ENCODE peak calls at places on chromosomes 13 and 19, in six cellular contexts. S is NT2/D1, O is transverse colon, R is gastrocnemius medialis, F is GM23248, Z is heart right ventricle. V is an unnamed sample. For H3K4me1 and H3K9me3, the result is how much of the 10 kb centered on the place peaks cover.

GRCh38 chr13:26992951-26993490 is 178.6 kb downstream of the USP12 start:
- DNase-seq in S (no peak), O (no peak), R (no peak), F (no peak), Z (no peak), V (no peak)

GRCh38 chr19:5048727-5049553 is 80.0 kb downstream of the KDM4B start:
- DNase-seq in S (no peak), O (peak), R (no peak), F (peak), Z (no peak), V (no peak)

GRCh38 chr19:42074513-42075363 is 1.2 kb upstream of the ZNF574 start:
- DNase-seq in S (no peak), O (peak), R (no peak), F (peak), Z (no peak), V (no peak)

GRCh38 chr13:21800847-21801616 is 130.2 kb downstream of the FGF9 start:
- DNase-seq in S (no peak), O (no peak), R (no peak), F (peak), Z (no peak), V (no peak)

GRCh38 chr13:51475727-51476521 is 23.1 kb upstream of the INTS6 start:
- DNase-seq in S (no peak), O (no peak), R (no peak), F (peak), Z (no peak), V (no peak)

GRCh38 chr19:50702870-50703829 is 16.5 kb downstream of the SHANK1 start:
- DNase-seq in S (no peak), O (no peak), R (no peak), F (peak), Z (no peak), V (no peak)

GRCh38 chr13:66266348-66266747 is 963.8 kb downstream of the PCDH9 start:
- DNase-seq in S (no peak), O (no peak), R (no peak), F (no peak), Z (no peak), V (no peak)

GRCh38 chr19:49361438-49362047 is 673 bp downstream of the TEAD2 start:
- DNase-seq in S (no peak), O (peak), R (peak), F (peak), Z (peak), V (peak)

GRCh38 chr13:28889317-28889716 is 69.2 kb downstream of the MTUS2 start:
- DNase-seq in S (no peak), O (no peak), R (no peak), F (no peak), Z (no peak), V (no peak)

GRCh38 chr13:110506859-110507566 is 54.5 kb downstream of the RAB20 start:
- DNase-seq in S (no peak), O (peak), R (no peak), F (no peak), Z (peak), V (peak)

GRCh38 chr19:1250374-1251232 is 2.2 kb downstream of the MIDN start:
- DNase-seq in S (peak), O (peak), R (no peak), F (peak), Z (no peak), V (peak)

DNA sequence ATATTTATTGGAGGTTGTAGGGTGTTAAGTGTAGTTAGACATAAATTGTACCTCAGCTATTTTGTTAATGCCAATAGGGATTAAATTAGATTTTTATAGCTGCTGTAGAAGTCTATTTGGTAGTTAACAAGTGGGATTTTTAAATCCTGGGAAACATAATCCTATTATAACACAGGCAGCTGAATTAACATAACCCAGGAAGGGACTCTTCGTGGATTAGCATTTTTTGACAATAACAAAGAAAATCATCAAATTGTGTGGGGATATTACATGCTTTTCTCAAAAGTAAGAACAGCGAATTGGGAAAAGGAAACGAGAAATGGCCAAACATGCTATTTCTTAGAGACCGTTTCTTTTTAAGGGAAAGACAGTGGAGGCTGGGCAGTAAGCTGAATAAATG is 172.8 kb downstream of the ZIC5 start:
- DNase-seq in S (no peak), O (no peak), R (no peak), F (no peak), Z (no peak), V (no peak)
- H3K4me3 ChIP-seq in S (no peak), O (no peak), R (no peak), F (no peak), Z (no peak), V (no peak)

GRCh38 chr19:18488403-18488723 is 33.5 kb downstream of the ELL start:
- DNase-seq in S (no peak), O (no peak), R (no peak), F (peak), Z (no peak), V (no peak)

GRCh38 chr19:18488838-18489626 is 32.8 kb downstream of the ELL start:
- DNase-seq in S (no peak), O (peak), R (no peak), F (no peak), Z (peak), V (no peak)

GRCh38 chr19:18491995-18492953 is 29.6 kb downstream of the ELL start:
- DNase-seq in S (no peak), O (no peak), R (no peak), F (no peak), Z (peak), V (no peak)

GRCh38 chr19:18489627-18490184 is 32.2 kb downstream of the ELL start:
- DNase-seq in S (no peak), O (no peak), R (no peak), F (no peak), Z (no peak), V (no peak)

GRCh38 chr19:18490719-18491118 is 31.2 kb downstream of the ELL start:
- DNase-seq in S (no peak), O (no peak), R (no peak), F (no peak), Z (no peak), V (no peak)
- H3K4me1 ChIP-seq in S (under half), O (under half), R (half or more), F (under half), Z (half or more), V (under half)

DNA sequence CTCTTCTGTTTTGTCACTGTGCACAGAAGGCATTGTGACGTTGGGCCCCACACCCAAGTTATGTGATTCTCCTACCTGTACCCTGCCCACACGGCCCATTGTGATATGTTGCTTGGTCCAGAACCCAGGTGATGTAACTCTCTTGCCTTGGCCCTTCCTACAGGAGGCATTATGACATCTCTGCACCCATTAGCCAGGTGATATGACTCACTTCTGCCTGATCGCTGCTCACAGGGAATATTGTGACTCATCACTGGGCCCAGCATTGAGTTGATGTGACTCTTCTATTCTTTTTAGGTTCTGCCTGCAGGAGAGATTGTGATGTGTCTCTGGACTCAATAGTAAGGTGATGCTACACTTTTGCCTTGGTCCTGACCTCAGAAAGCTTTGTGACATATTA is 65.4 kb upstream of the ZNF91 start:
- DNase-seq in S (no peak), O (no peak), R (no peak), F (no peak), Z (no peak), V (no peak)
- H3K9me3 ChIP-seq in S (under half), O (under half), R (under half), F (under half), Z (under half), V (under half)

GRCh38 chr13:78657699-78658629 is 991 bp downstream of the OBI1 start:
- DNase-seq in S (peak), O (no peak), R (no peak), F (peak), Z (no peak), V (no peak)

GRCh38 chr13:78662467-78662866 is 3.5 kb upstream of the OBI1 start:
- DNase-seq in S (no peak), O (no peak), R (no peak), F (no peak), Z (no peak), V (no peak)

GRCh38 chr13:78659450-78660110 is 625 bp upstream of the OBI1 start:
- DNase-seq in S (no peak), O (no peak), R (no peak), F (peak), Z (no peak), V (no peak)

GRCh38 chr13:78658630-78659449 is at the start of gene OBI1:
- DNase-seq in S (no peak), O (peak), R (peak), F (peak), Z (peak), V (peak)

DNA sequence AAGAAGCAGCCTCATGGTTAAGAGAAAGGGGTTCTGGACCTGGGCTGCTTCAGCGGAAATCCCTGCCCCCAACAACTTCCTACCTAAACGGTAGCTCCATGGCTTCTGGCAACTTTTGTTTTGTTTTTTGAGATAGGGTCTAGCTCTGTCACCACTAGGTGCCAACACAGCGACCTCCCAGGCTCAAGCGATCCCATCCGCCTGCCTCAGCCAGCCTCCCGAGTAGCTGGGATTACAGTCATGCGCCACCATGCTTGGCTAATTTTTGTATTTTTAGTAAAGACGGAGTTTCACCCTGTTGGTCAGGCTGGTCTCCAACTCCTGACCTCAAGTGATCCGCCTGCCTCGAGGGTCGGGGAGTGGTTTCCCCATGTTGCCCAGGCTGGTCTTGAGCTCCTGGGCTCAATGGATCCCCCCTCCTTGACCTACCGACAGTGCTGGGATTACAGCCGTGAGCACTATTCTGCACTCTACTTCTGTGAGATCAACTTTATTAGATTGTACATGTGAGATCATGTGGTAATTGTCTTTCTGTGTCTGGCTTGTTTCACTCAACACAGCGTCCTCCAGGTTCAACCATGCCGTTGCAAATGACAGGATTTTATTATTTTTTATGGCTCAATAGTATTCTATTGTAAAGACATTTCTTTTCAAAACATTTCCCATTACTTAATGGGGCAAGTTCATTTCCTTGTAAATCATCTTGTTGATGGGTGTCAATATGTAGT is 1.3 kb upstream of the OBI1 start:
- DNase-seq in S (no peak), O (peak), R (no peak), F (no peak), Z (no peak), V (no peak)
- H3K4me3 ChIP-seq in S (no peak), O (no peak), R (peak), F (peak), Z (peak), V (peak)

GRCh38 chr19:6271251-6271650 is 8.5 kb downstream of the MLLT1 start:
- DNase-seq in S (no peak), O (no peak), R (no peak), F (peak), Z (no peak), V (no peak)

GRCh38 chr19:6271721-6272410 is 7.9 kb downstream of the MLLT1 start:
- DNase-seq in S (no peak), O (peak), R (peak), F (peak), Z (peak), V (peak)

GRCh38 chr19:6270076-6270745 is 9.6 kb downstream of the MLLT1 start:
- DNase-seq in S (no peak), O (no peak), R (no peak), F (no peak), Z (no peak), V (peak)

GRCh38 chr19:6269101-6269886 is 10.5 kb downstream of the MLLT1 start:
- DNase-seq in S (no peak), O (no peak), R (no peak), F (no peak), Z (no peak), V (peak)

GRCh38 chr19:6270822-6271221 is 9.0 kb downstream of the MLLT1 start:
- DNase-seq in S (no peak), O (no peak), R (no peak), F (no peak), Z (no peak), V (no peak)
- H3K4me1 ChIP-seq in S (under half), O (under half), R (half or more), F (half or more), Z (half or more), V (under half)

DNA sequence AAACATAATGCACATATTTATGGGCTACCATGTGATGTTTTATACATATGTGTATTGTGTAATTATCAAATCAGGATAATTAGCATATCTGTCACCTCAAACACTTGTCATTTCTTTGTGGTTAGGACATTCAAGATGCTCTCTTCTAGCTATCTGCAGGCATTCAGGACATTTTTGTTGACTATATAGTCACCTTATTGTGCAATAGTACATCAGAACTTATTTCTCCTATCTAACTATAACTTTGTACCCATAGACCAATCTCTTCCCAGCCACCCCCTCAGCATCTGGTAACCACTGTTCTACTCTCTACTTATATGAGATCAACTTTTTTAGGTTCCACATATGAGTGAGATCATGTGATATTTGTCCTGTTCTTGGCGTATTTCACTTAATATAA is 20.3 kb downstream of the ZNF420 start:
- DNase-seq in S (no peak), O (no peak), R (no peak), F (no peak), Z (no peak), V (no peak)
- H3K9me3 ChIP-seq in S (under half), O (half or more), R (half or more), F (under half), Z (under half), V (under half)

DNA sequence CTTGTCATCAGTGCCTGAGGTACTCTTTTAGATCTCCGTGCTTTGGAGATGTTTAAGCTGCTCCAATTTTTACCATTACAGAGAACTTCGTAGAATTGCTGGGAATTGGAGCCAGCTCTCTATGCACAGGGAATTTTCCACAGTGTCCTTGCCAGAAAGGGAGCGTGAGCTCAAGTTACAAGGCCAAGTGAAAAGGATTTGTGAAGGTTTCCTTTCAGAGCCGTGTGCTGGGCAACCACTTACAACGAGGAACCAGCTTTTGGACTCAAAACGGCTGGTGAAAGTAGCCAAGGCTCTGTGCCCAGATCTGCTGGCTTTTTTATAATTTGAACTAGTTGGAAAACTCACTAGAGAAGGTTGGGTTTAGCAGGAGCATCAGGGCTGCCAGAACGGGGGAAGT is 82.5 kb downstream of the NUFIP1 start:
- DNase-seq in S (no peak), O (peak), R (peak), F (peak), Z (no peak), V (no peak)
- H3K4me3 ChIP-seq in S (no peak), O (no peak), R (no peak), F (peak), Z (no peak), V (no peak)

GRCh38 chr19:16373079-16373478 is 48.5 kb downstream of the KLF2 start:
- DNase-seq in S (no peak), O (no peak), R (no peak), F (no peak), Z (no peak), V (no peak)
- H3K4me1 ChIP-seq in S (under half), O (under half), R (under half), F (under half), Z (half or more), V (under half)

DNA sequence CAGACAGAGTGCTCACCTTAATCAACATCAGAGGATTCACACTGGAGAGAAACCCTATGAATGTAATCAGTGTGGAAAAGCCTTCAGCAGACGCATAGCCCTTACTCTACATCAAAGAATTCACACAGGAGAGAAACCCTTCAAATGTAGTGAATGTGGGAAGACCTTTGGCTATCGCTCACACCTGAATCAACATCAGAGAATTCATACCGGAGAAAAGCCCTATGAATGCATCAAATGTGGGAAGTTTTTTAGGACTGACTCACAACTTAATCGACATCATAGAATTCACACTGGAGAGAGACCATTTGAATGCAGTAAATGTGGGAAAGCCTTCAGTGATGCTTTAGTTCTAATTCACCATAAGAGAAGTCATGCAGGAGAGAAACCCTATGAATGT is 18.3 kb downstream of the ZNF527 start:
- DNase-seq in S (no peak), O (no peak), R (no peak), F (no peak), Z (no peak), V (no peak)
- H3K9me3 ChIP-seq in S (half or more), O (half or more), R (half or more), F (under half), Z (half or more), V (under half)

GRCh38 chr19:46428278-46429141 is at the start of gene PNMA8C:
- DNase-seq in S (no peak), O (peak), R (no peak), F (peak), Z (peak), V (peak)

GRCh38 chr19:46426035-46426505 is 2.7 kb downstream of the PNMA8C start:
- DNase-seq in S (no peak), O (no peak), R (no peak), F (peak), Z (no peak), V (no peak)

GRCh38 chr19:46427518-46427917 is 1.2 kb downstream of the PNMA8C start:
- DNase-seq in S (no peak), O (no peak), R (no peak), F (no peak), Z (no peak), V (no peak)

GRCh38 chr19:46429999-46430398 is 1.3 kb upstream of the PNMA8C start:
- DNase-seq in S (no peak), O (no peak), R (no peak), F (no peak), Z (no peak), V (no peak)

DNA sequence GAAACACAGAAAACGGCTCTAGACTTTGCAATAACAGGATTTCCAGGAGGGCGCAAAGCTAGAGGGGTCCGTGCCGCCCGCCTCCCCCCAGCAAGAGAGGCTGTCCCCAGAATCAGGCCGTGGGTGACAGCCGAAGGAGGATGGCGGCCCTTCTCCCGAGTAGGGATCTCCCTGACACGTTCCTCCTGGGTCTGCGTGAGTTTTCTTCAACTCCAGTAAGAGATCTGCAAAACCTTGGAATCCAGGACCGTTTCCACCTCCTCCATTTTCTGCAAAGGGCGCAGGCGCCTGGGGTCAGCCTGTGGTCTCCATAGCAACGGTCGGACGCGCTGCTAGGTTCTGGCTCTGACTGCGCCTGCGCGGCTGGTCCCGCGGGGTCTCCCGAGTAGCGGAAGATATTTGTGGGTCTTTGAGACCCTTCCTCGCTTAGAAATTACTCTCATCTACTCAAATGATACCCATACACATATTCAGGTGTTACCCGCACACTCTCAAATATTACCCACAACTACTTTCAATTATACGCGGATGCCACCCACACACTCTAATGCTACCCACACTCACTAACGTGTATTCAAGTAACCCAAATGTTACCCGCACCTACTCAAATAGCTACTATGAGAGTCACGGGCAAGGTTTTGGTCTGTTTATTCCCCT is 2.1 kb downstream of the PNMA8C start:
- DNase-seq in S (peak), O (peak), R (no peak), F (peak), Z (peak), V (peak)
- H3K4me3 ChIP-seq in S (peak), O (no peak), R (peak), F (peak), Z (peak), V (peak)

V was measured in right lobe of liver.